ENCODE peak calls at places on chromosomes 3 and 15, in eight cellular contexts. X is pons; D is effector memory CD4-positive, alpha-beta T cell; I is stimulated activated CD8-positive, alpha-beta memory T cell treated with anti-CD3 and anti-CD28 coated beads, Interleukin-15, amount 100 ng/mL, for 24 hours; W is M059J; P is posterior cingulate gyrus; U is right lobe of liver; S is HTR-8/SVneo. B is an unnamed sample.

GRCh38 chr3:177928156-177928555 is 608.1 kb upstream of the KCNMB2 start:
- DNase-seq in D (no peak), X (no peak), W (peak), P (no peak), U (no peak), I (no peak), S (no peak), B (peak)

GRCh38 chr15:31294067-31294466 is 32.6 kb upstream of the KLF13 start:
- DNase-seq in U (peak), W (no peak), X (no peak), I (no peak), S (no peak), P (no peak), D (no peak), B (no peak)

GRCh38 chr3:122680381-122681293 is at the start of gene PARP14:
- DNase-seq in P (peak), S (peak), U (peak), I (no peak), D (peak), W (peak), X (peak), B (peak)

GRCh38 chr3:157220211-157220610 is 60.3 kb upstream of the CCNL1 start:
- DNase-seq in U (no peak), I (no peak), W (peak), P (no peak), X (no peak), S (no peak), D (no peak), B (no peak)

GRCh38 chr3:184228376-184229137 is 828 bp upstream of the VWA5B2 start:
- DNase-seq in X (no peak), I (no peak), P (peak), D (no peak), W (no peak), S (no peak), U (no peak), B (no peak)

GRCh38 chr15:63503739-63504246 is 600 bp upstream of the USP3 start:
- DNase-seq in D (peak), P (peak), U (peak), W (peak), X (peak), S (no peak), I (peak), B (peak)

GRCh38 chr3:149600619-149601018 is 57.2 kb downstream of the WWTR1 start:
- DNase-seq in I (no peak), W (no peak), S (no peak), D (no peak), X (no peak), U (no peak), P (no peak), B (peak)

GRCh38 chr3:158419820-158420653 is 151.0 kb upstream of the MLF1 start:
- DNase-seq in I (no peak), D (no peak), P (no peak), U (no peak), S (no peak), W (no peak), X (no peak), B (no peak)

GRCh38 chr3:123275691-123276090 is 73.9 kb downstream of the SEC22A start:
- DNase-seq in I (no peak), P (no peak), U (no peak), S (no peak), W (peak), D (no peak), X (no peak), B (no peak)

GRCh38 chr15:74799255-74799842 is 13.3 kb upstream of the LMAN1L start:
- DNase-seq in X (no peak), U (no peak), S (no peak), P (no peak), I (no peak), D (no peak), W (no peak), B (no peak)

GRCh38 chr3:166844329-166844728 is 535.8 kb downstream of the ZBBX start:
- DNase-seq in D (no peak), P (no peak), S (no peak), W (no peak), X (no peak), U (no peak), I (no peak), B (no peak)

GRCh38 chr15:69016021-69016595 is 1.6 kb downstream of the NOX5 start:
- DNase-seq in U (no peak), P (peak), S (no peak), D (no peak), X (no peak), I (no peak), W (no peak), B (no peak)

GRCh38 chr15:71447328-71448250 is 332.3 kb downstream of the THSD4 start:
- DNase-seq in I (no peak), X (no peak), U (no peak), D (no peak), S (peak), P (no peak), W (peak), B (no peak)

GRCh38 chr15:62307551-62307950 is 142.5 kb upstream of the C2CD4B start:
- DNase-seq in U (no peak), S (peak), X (no peak), I (no peak), W (peak), P (peak), D (no peak), B (peak)

GRCh38 chr15:63615935-63616334 is 18.7 kb downstream of the FBXL22 start:
- DNase-seq in D (no peak), I (no peak), W (peak), S (no peak), X (no peak), P (no peak), U (no peak), B (no peak)

GRCh38 chr3:149686996-149687395 is 29.2 kb upstream of the WWTR1 start:
- DNase-seq in I (no peak), D (no peak), P (no peak), X (no peak), W (no peak), U (no peak), S (no peak), B (no peak)

GRCh38 chr15:78034495-78035191 is 42.9 kb downstream of the TBC1D2B start:
- DNase-seq in D (peak), P (no peak), X (no peak), S (no peak), I (peak), U (no peak), W (no peak), B (no peak)

GRCh38 chr15:67967871-67968423 is 86.2 kb upstream of the PIAS1 start:
- DNase-seq in I (no peak), S (peak), D (no peak), U (peak), X (no peak), W (peak), P (peak), B (peak)

B was measured in SK-MEL-5.